ENCODE peak calls at places on chromosome 12, in four cellular contexts. U is AG10803, S is NCI-H1694 treated with DMSO at 0.1 percent for 48 hours, I is heart left ventricle. Y is an unnamed sample.

GRCh38 chr12:31928246-31929139 is 30.7 kb upstream of the RESF1 start:
- DNase-seq in U (no peak), S (no peak), I (no peak), Y (no peak)

GRCh38 chr12:51065530-51065929 is 17.4 kb downstream of the LETMD1 start:
- DNase-seq in U (no peak), I (no peak), S (no peak), Y (no peak)

GRCh38 chr12:3150820-3151590 is 73.8 kb downstream of the TSPAN9 start:
- DNase-seq in S (no peak), U (peak), I (no peak), Y (peak)

GRCh38 chr12:91040356-91040755 is 17.5 kb downstream of the KERA start:
- DNase-seq in U (peak), I (no peak), S (no peak), Y (peak)

GRCh38 chr12:27907766-27908165 is 64.8 kb downstream of the PTHLH start:
- DNase-seq in I (no peak), U (no peak), S (no peak), Y (peak)

GRCh38 chr12:62604856-62605255 is 138.2 kb downstream of the MON2 start:
- DNase-seq in S (no peak), U (peak), I (no peak), Y (peak)

GRCh38 chr12:124550123-124551089 is 17.0 kb downstream of the NCOR2 start:
- DNase-seq in I (no peak), U (no peak), S (peak), Y (no peak)

GRCh38 chr12:109879332-109880048 is 851 bp downstream of the GLTP start:
- DNase-seq in S (no peak), I (no peak), U (peak), Y (peak)

GRCh38 chr12:12724421-12725085 is 7.4 kb downstream of the CDKN1B start:
- DNase-seq in U (no peak), I (peak), S (no peak), Y (no peak)

GRCh38 chr12:46438256-46438655 is 65.7 kb upstream of the SLC38A2 start:
- DNase-seq in S (no peak), U (no peak), I (no peak), Y (no peak)

GRCh38 chr12:127241056-127241830 is 1025.7 kb upstream of the TMEM132C start:
- DNase-seq in I (no peak), S (no peak), U (peak), Y (peak)

GRCh38 chr12:111953455-111953854 is 59.5 kb downstream of the TMEM116 start:
- DNase-seq in I (no peak), S (no peak), U (peak), Y (no peak)

GRCh38 chr12:58529114-58529665 is 391.1 kb downstream of the LRIG3 start:
- DNase-seq in U (peak), I (no peak), S (no peak), Y (peak)

GRCh38 chr12:14656846-14657245 is 39.6 kb downstream of the GUCY2C start:
- DNase-seq in I (no peak), U (no peak), S (no peak), Y (no peak)

GRCh38 chr12:105342464-105342863 is 12.0 kb downstream of the C12orf75 start:
- DNase-seq in U (no peak), I (no peak), S (no peak), Y (no peak)

GRCh38 chr12:56645717-56646446 is at the start of gene ATP5F1B:
- DNase-seq in I (peak), U (peak), S (peak), Y (peak)

GRCh38 chr12:117919479-117919878 is 49.3 kb downstream of the KSR2 start:
- DNase-seq in I (no peak), U (no peak), S (no peak), Y (no peak)

GRCh38 chr12:93879476-93880376 is 202.6 kb downstream of the CRADD start:
- DNase-seq in U (peak), S (peak), I (no peak), Y (peak)

GRCh38 chr12:88870000-88870737 is 289.9 kb upstream of the KITLG start:
- DNase-seq in I (no peak), U (peak), S (no peak), Y (peak)

GRCh38 chr12:6380141-6381121 is 3.5 kb upstream of the LTBR start:
- DNase-seq in S (no peak), U (peak), I (no peak), Y (no peak)

GRCh38 chr12:69388371-69388770 is 28.8 kb downstream of the YEATS4 start:
- DNase-seq in I (no peak), U (peak), S (peak), Y (peak)

GRCh38 chr12:31321565-31322228 is 4.3 kb downstream of the SINHCAF start:
- DNase-seq in U (no peak), I (no peak), S (no peak), Y (peak)

Y was measured in EL.